ENCODE peak calls at places on chromosomes 6 and 20, in seven cellular contexts. One of them, this sample, is unnamed.

GRCh38 chr6:161272600-161273355 is 1.1 kb downstream of the AGPAT4 start:
- DNase-seq in fibroblast of gingiva: peak; percentile 51
- DNase-seq in heart right ventricle: no peak
- DNase-seq in cardiac muscle cell: peak; percentile 49
- DNase-seq in left colon: no peak
- DNase-seq in EH: peak; percentile 21
- DNase-seq in spleen: no peak
- DNase-seq in this sample: peak; percentile 72

GRCh38 chr6:63783096-63783495 is 147.5 kb downstream of the PHF3 start:
- DNase-seq in fibroblast of gingiva: no peak
- DNase-seq in heart right ventricle: no peak
- DNase-seq in cardiac muscle cell: no peak
- DNase-seq in left colon: no peak
- DNase-seq in EH: no peak
- DNase-seq in spleen: no peak
- DNase-seq in this sample: no peak

GRCh38 chr6:36924131-36924530 is 30.4 kb upstream of the PI16 start:
- DNase-seq in fibroblast of gingiva: no peak
- DNase-seq in heart right ventricle: no peak
- DNase-seq in cardiac muscle cell: no peak
- DNase-seq in left colon: no peak
- DNase-seq in EH: peak; percentile 44
- DNase-seq in spleen: no peak
- DNase-seq in this sample: no peak

GRCh38 chr6:33976425-33977360 is 169.2 kb downstream of the GRM4 start:
- DNase-seq in fibroblast of gingiva: no peak
- DNase-seq in heart right ventricle: no peak
- DNase-seq in cardiac muscle cell: no peak
- DNase-seq in left colon: peak; percentile 24
- DNase-seq in EH: no peak
- DNase-seq in spleen: peak; percentile 50
- DNase-seq in this sample: no peak

GRCh38 chr6:36387440-36388303 is at the start of gene ETV7:
- DNase-seq in fibroblast of gingiva: no peak
- DNase-seq in heart right ventricle: peak; percentile 29
- DNase-seq in cardiac muscle cell: peak; percentile 30
- DNase-seq in left colon: peak; percentile 66
- DNase-seq in EH: peak; percentile 42
- DNase-seq in spleen: peak; percentile 84
- DNase-seq in this sample: peak; percentile 75

GRCh38 chr6:16078064-16078463 is 50.8 kb upstream of the MYLIP start:
- DNase-seq in fibroblast of gingiva: no peak
- DNase-seq in heart right ventricle: no peak
- DNase-seq in cardiac muscle cell: no peak
- DNase-seq in left colon: no peak
- DNase-seq in EH: no peak
- DNase-seq in spleen: no peak
- DNase-seq in this sample: no peak

GRCh38 chr20:18011482-18011881 is 42.7 kb downstream of the MGME1 start:
- DNase-seq in fibroblast of gingiva: no peak
- DNase-seq in heart right ventricle: no peak
- DNase-seq in cardiac muscle cell: no peak
- DNase-seq in left colon: no peak
- DNase-seq in EH: no peak
- DNase-seq in spleen: no peak
- DNase-seq in this sample: no peak

GRCh38 chr6:30071081-30071818 is 4.3 kb downstream of the PPP1R11 start:
- DNase-seq in fibroblast of gingiva: peak; percentile 3
- DNase-seq in heart right ventricle: peak; percentile 46
- DNase-seq in cardiac muscle cell: peak; percentile 70
- DNase-seq in left colon: no peak
- DNase-seq in EH: no peak
- DNase-seq in spleen: peak; percentile 79
- DNase-seq in this sample: no peak

GRCh38 chr20:21702553-21703467 is 2.7 kb upstream of the PAX1 start:
- DNase-seq in fibroblast of gingiva: no peak
- DNase-seq in heart right ventricle: peak; percentile 35
- DNase-seq in cardiac muscle cell: peak; percentile 47
- DNase-seq in left colon: no peak
- DNase-seq in EH: no peak
- DNase-seq in spleen: peak; percentile 66
- DNase-seq in this sample: peak; percentile 25

GRCh38 chr6:169022079-169022478 is 231.6 kb downstream of the THBS2 start:
- DNase-seq in fibroblast of gingiva: no peak
- DNase-seq in heart right ventricle: no peak
- DNase-seq in cardiac muscle cell: no peak
- DNase-seq in left colon: no peak
- DNase-seq in EH: no peak
- DNase-seq in spleen: no peak
- DNase-seq in this sample: no peak

GRCh38 chr6:165834613-165835259 is 171.7 kb upstream of the PDE10A start:
- DNase-seq in fibroblast of gingiva: no peak
- DNase-seq in heart right ventricle: peak; percentile 72
- DNase-seq in cardiac muscle cell: peak; percentile 53
- DNase-seq in left colon: peak; percentile 89
- DNase-seq in EH: no peak
- DNase-seq in spleen: no peak
- DNase-seq in this sample: no peak

GRCh38 chr6:55100729-55101128 is 73.6 kb upstream of the HCRTR2 start:
- DNase-seq in fibroblast of gingiva: no peak
- DNase-seq in heart right ventricle: no peak
- DNase-seq in cardiac muscle cell: no peak
- DNase-seq in left colon: no peak
- DNase-seq in EH: no peak
- DNase-seq in spleen: no peak
- DNase-seq in this sample: no peak

GRCh38 chr20:36181934-36182603 is 27.5 kb downstream of the EPB41L1 start:
- DNase-seq in fibroblast of gingiva: peak; percentile 64
- DNase-seq in heart right ventricle: no peak
- DNase-seq in cardiac muscle cell: peak; percentile 68
- DNase-seq in left colon: no peak
- DNase-seq in EH: peak; percentile 76
- DNase-seq in spleen: no peak
- DNase-seq in this sample: peak; percentile 66

GRCh38 chr6:128538763-128539162 is 18.4 kb upstream of the PTPRK start:
- DNase-seq in fibroblast of gingiva: peak; percentile 37
- DNase-seq in heart right ventricle: no peak
- DNase-seq in cardiac muscle cell: no peak
- DNase-seq in left colon: no peak
- DNase-seq in EH: peak; percentile 57
- DNase-seq in spleen: no peak
- DNase-seq in this sample: peak; percentile 72

GRCh38 chr6:41040101-41040910 is 1.3 kb upstream of the UNC5CL start:
- DNase-seq in fibroblast of gingiva: no peak
- DNase-seq in heart right ventricle: no peak
- DNase-seq in cardiac muscle cell: no peak
- DNase-seq in left colon: peak; percentile 86
- DNase-seq in EH: peak; percentile 41
- DNase-seq in spleen: no peak
- DNase-seq in this sample: peak; percentile 81